ENCODE peak calls at places on chromosomes 5 and 9, in seven cellular contexts. One of them, this sample, is unnamed.

GRCh38 chr9:123695391-123695790 is 234.5 kb downstream of the DENND1A start:
- DNase-seq in tibial nerve: no peak
- DNase-seq in AG04450: no peak
- DNase-seq in Calu3: no peak
- DNase-seq in omental fat pad: no peak
- DNase-seq in fibroblast of the aortic adventitia: no peak
- DNase-seq in mesothelial cell of epicardium: no peak
- DNase-seq in this sample: no peak

GRCh38 chr5:67808340-67808739 is 407.2 kb upstream of the PIK3R1 start:
- DNase-seq in omental fat pad: no peak
- DNase-seq in tibial nerve: no peak
- DNase-seq in fibroblast of the aortic adventitia: peak
- DNase-seq in Calu3: no peak
- DNase-seq in mesothelial cell of epicardium: no peak
- DNase-seq in AG04450: no peak
- DNase-seq in this sample: no peak

GRCh38 chr9:126673689-126674364 is 60.1 kb downstream of the LMX1B start:
- DNase-seq in Calu3: no peak
- DNase-seq in AG04450: no peak
- DNase-seq in fibroblast of the aortic adventitia: no peak
- DNase-seq in mesothelial cell of epicardium: no peak
- DNase-seq in tibial nerve: no peak
- DNase-seq in omental fat pad: no peak
- DNase-seq in this sample: no peak

GRCh38 chr5:83360573-83360972 is 111.0 kb upstream of the VCAN start:
- DNase-seq in AG04450: no peak
- DNase-seq in tibial nerve: no peak
- DNase-seq in mesothelial cell of epicardium: no peak
- DNase-seq in Calu3: peak
- DNase-seq in omental fat pad: no peak
- DNase-seq in fibroblast of the aortic adventitia: no peak
- DNase-seq in this sample: no peak

GRCh38 chr5:118733394-118733793 is 255.0 kb downstream of the DTWD2 start:
- DNase-seq in omental fat pad: no peak
- DNase-seq in Calu3: no peak
- DNase-seq in tibial nerve: no peak
- DNase-seq in fibroblast of the aortic adventitia: no peak
- DNase-seq in AG04450: no peak
- DNase-seq in mesothelial cell of epicardium: no peak
- DNase-seq in this sample: no peak

GRCh38 chr5:145056805-145057204 is 778.3 kb downstream of the PRELID2 start:
- DNase-seq in fibroblast of the aortic adventitia: peak
- DNase-seq in Calu3: no peak
- DNase-seq in omental fat pad: no peak
- DNase-seq in mesothelial cell of epicardium: no peak
- DNase-seq in AG04450: no peak
- DNase-seq in tibial nerve: no peak
- DNase-seq in this sample: peak

GRCh38 chr5:38667499-38667776 is 111.0 kb upstream of the LIFR start:
- DNase-seq in Calu3: no peak
- DNase-seq in fibroblast of the aortic adventitia: no peak
- DNase-seq in tibial nerve: no peak
- DNase-seq in mesothelial cell of epicardium: no peak
- DNase-seq in AG04450: no peak
- DNase-seq in omental fat pad: no peak
- DNase-seq in this sample: no peak

GRCh38 chr9:1460143-1460769 is 410.1 kb downstream of the DMRT2 start:
- DNase-seq in AG04450: no peak
- DNase-seq in omental fat pad: no peak
- DNase-seq in fibroblast of the aortic adventitia: no peak
- DNase-seq in tibial nerve: no peak
- DNase-seq in Calu3: no peak
- DNase-seq in mesothelial cell of epicardium: no peak
- DNase-seq in this sample: no peak

GRCh38 chr5:26482817-26483375 is 555.5 kb downstream of the CDH9 start:
- DNase-seq in omental fat pad: no peak
- DNase-seq in tibial nerve: no peak
- DNase-seq in fibroblast of the aortic adventitia: no peak
- DNase-seq in Calu3: peak
- DNase-seq in mesothelial cell of epicardium: no peak
- DNase-seq in AG04450: no peak
- DNase-seq in this sample: no peak

GRCh38 chr5:61516946-61517345 is 184.9 kb downstream of the ZSWIM6 start:
- DNase-seq in mesothelial cell of epicardium: no peak
- DNase-seq in tibial nerve: no peak
- DNase-seq in fibroblast of the aortic adventitia: no peak
- DNase-seq in omental fat pad: no peak
- DNase-seq in Calu3: no peak
- DNase-seq in AG04450: no peak
- DNase-seq in this sample: no peak

GRCh38 chr9:134661791-134662142 is 20.2 kb downstream of the COL5A1 start:
- DNase-seq in Calu3: no peak
- DNase-seq in fibroblast of the aortic adventitia: no peak
- DNase-seq in tibial nerve: no peak
- DNase-seq in omental fat pad: no peak
- DNase-seq in AG04450: peak
- DNase-seq in mesothelial cell of epicardium: no peak
- DNase-seq in this sample: no peak

GRCh38 chr5:149203896-149204544 is 62.7 kb downstream of the ABLIM3 start:
- DNase-seq in mesothelial cell of epicardium: no peak
- DNase-seq in Calu3: no peak
- DNase-seq in AG04450: no peak
- DNase-seq in tibial nerve: no peak
- DNase-seq in omental fat pad: no peak
- DNase-seq in fibroblast of the aortic adventitia: peak
- DNase-seq in this sample: no peak

GRCh38 chr5:143499480-143500114 is 96.1 kb upstream of the NR3C1 start:
- DNase-seq in mesothelial cell of epicardium: no peak
- DNase-seq in tibial nerve: no peak
- DNase-seq in AG04450: no peak
- DNase-seq in fibroblast of the aortic adventitia: peak
- DNase-seq in Calu3: no peak
- DNase-seq in omental fat pad: no peak
- DNase-seq in this sample: no peak

GRCh38 chr5:153654444-153654843 is 164.0 kb downstream of the GRIA1 start:
- DNase-seq in tibial nerve: no peak
- DNase-seq in AG04450: no peak
- DNase-seq in fibroblast of the aortic adventitia: peak
- DNase-seq in Calu3: no peak
- DNase-seq in omental fat pad: no peak
- DNase-seq in mesothelial cell of epicardium: no peak
- DNase-seq in this sample: no peak

GRCh38 chr5:83473344-83474169 is 2.0 kb downstream of the VCAN start:
- DNase-seq in AG04450: peak
- DNase-seq in fibroblast of the aortic adventitia: peak
- DNase-seq in tibial nerve: peak
- DNase-seq in Calu3: peak
- DNase-seq in mesothelial cell of epicardium: peak
- DNase-seq in omental fat pad: peak
- DNase-seq in this sample: peak

GRCh38 chr9:134644715-134645606 is 3.4 kb downstream of the COL5A1 start:
- DNase-seq in omental fat pad: peak
- DNase-seq in mesothelial cell of epicardium: no peak
- DNase-seq in AG04450: peak
- DNase-seq in tibial nerve: peak
- DNase-seq in Calu3: no peak
- DNase-seq in fibroblast of the aortic adventitia: peak
- DNase-seq in this sample: no peak

GRCh38 chr5:136432705-136433104 is 67.4 kb upstream of the TRPC7 start:
- DNase-seq in fibroblast of the aortic adventitia: no peak
- DNase-seq in tibial nerve: no peak
- DNase-seq in mesothelial cell of epicardium: no peak
- DNase-seq in Calu3: no peak
- DNase-seq in omental fat pad: no peak
- DNase-seq in AG04450: no peak
- DNase-seq in this sample: no peak

GRCh38 chr9:32866292-32866691 is 83.0 kb downstream of the TMEM215 start:
- DNase-seq in mesothelial cell of epicardium: no peak
- DNase-seq in AG04450: no peak
- DNase-seq in omental fat pad: no peak
- DNase-seq in fibroblast of the aortic adventitia: no peak
- DNase-seq in tibial nerve: no peak
- DNase-seq in Calu3: no peak
- DNase-seq in this sample: no peak

GRCh38 chr5:132797651-132798050 is 15.5 kb upstream of the SOWAHA start:
- DNase-seq in tibial nerve: no peak
- DNase-seq in AG04450: no peak
- DNase-seq in omental fat pad: no peak
- DNase-seq in fibroblast of the aortic adventitia: no peak
- DNase-seq in mesothelial cell of epicardium: no peak
- DNase-seq in Calu3: no peak
- DNase-seq in this sample: no peak

GRCh38 chr9:17138503-17138902 is 3.7 kb downstream of the CNTLN start:
- DNase-seq in omental fat pad: no peak
- DNase-seq in Calu3: no peak
- DNase-seq in tibial nerve: no peak
- DNase-seq in AG04450: no peak
- DNase-seq in fibroblast of the aortic adventitia: no peak
- DNase-seq in mesothelial cell of epicardium: no peak
- DNase-seq in this sample: no peak

GRCh38 chr5:94690778-94691177 is 72.3 kb downstream of the SLF1 start:
- DNase-seq in mesothelial cell of epicardium: no peak
- DNase-seq in omental fat pad: no peak
- DNase-seq in fibroblast of the aortic adventitia: no peak
- DNase-seq in tibial nerve: no peak
- DNase-seq in Calu3: no peak
- DNase-seq in AG04450: no peak
- DNase-seq in this sample: no peak

GRCh38 chr5:40165789-40166728 is 513.7 kb upstream of the PTGER4 start:
- DNase-seq in AG04450: no peak
- DNase-seq in tibial nerve: no peak
- DNase-seq in mesothelial cell of epicardium: no peak
- DNase-seq in Calu3: no peak
- DNase-seq in omental fat pad: no peak
- DNase-seq in fibroblast of the aortic adventitia: peak
- DNase-seq in this sample: no peak
- TF ChIP-seq CTCF in AG04450: peak
- TF ChIP-seq CTCF in tibial nerve: no peak
- TF ChIP-seq CTCF in mesothelial cell of epicardium: no peak
- TF ChIP-seq CTCF in Calu3: no peak
- TF ChIP-seq CTCF in omental fat pad: no peak
- TF ChIP-seq CTCF in fibroblast of the aortic adventitia: peak
- TF ChIP-seq CTCF in this sample: no peak

DNA sequence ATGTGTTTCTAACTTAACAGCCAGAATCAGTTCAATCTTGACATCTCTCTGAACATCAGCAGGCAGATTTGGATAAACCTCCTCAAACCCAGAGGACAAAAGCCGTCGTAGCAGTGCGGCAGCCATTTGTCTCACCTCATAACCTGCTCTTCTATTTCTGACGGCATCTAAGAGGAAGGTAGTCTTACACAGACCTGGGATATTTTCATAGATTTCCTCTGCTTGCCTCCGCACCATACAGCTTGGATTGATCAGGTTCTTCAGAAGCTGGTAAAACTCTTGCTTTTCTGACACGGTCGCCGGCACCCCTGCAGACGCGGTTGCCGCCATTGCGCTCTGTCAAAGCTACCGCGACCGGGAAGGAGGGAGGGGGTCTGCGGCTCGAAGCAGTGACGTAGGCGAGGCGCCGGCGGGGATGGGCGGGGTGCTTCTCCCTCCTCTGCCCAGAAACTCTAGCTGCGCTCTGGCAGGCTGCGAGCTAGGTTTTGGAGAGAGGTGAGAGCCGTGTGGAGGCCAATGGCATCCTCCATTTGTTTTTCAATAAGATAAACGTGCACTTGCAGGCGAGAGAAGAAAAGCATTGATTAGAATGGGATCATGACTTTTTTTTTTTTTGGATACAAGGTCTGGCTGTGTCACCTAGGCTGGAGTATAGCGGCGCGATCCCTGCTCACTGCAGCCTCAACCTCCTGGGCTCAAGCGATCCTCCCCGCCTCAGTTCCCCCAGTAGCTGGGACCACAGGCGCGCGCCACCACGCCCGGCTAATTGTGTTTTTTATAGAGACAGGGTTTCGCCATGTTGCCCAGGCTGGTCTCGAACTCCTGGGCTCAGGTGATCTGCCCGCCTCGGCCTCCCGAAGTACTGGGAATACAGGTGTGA is at the start of gene RANBP6:
- DNase-seq in mesothelial cell of epicardium: peak
- DNase-seq in tibial nerve: peak
- DNase-seq in AG04450: peak
- DNase-seq in omental fat pad: peak
- DNase-seq in fibroblast of the aortic adventitia: peak
- DNase-seq in Calu3: peak
- DNase-seq in this sample: peak
- TF ChIP-seq CTCF in mesothelial cell of epicardium: no peak
- TF ChIP-seq CTCF in tibial nerve: no peak
- TF ChIP-seq CTCF in AG04450: no peak
- TF ChIP-seq CTCF in omental fat pad: no peak
- TF ChIP-seq CTCF in fibroblast of the aortic adventitia: no peak
- TF ChIP-seq CTCF in Calu3: no peak
- TF ChIP-seq CTCF in this sample: no peak

GRCh38 chr5:124735169-124735858 is 11.1 kb downstream of the ZNF608 start:
- DNase-seq in Calu3: no peak
- DNase-seq in fibroblast of the aortic adventitia: peak
- DNase-seq in AG04450: no peak
- DNase-seq in omental fat pad: no peak
- DNase-seq in mesothelial cell of epicardium: no peak
- DNase-seq in tibial nerve: no peak
- DNase-seq in this sample: no peak
- TF ChIP-seq CTCF in Calu3: no peak
- TF ChIP-seq CTCF in fibroblast of the aortic adventitia: no peak
- TF ChIP-seq CTCF in AG04450: no peak
- TF ChIP-seq CTCF in omental fat pad: no peak
- TF ChIP-seq CTCF in mesothelial cell of epicardium: no peak
- TF ChIP-seq CTCF in tibial nerve: no peak
- TF ChIP-seq CTCF in this sample: no peak

GRCh38 chr5:76602094-76602726 is 21.0 kb downstream of the F2RL2 start:
- DNase-seq in omental fat pad: no peak
- DNase-seq in mesothelial cell of epicardium: no peak
- DNase-seq in AG04450: no peak
- DNase-seq in fibroblast of the aortic adventitia: peak
- DNase-seq in Calu3: no peak
- DNase-seq in tibial nerve: no peak
- DNase-seq in this sample: no peak
- TF ChIP-seq CTCF in omental fat pad: no peak
- TF ChIP-seq CTCF in mesothelial cell of epicardium: no peak
- TF ChIP-seq CTCF in AG04450: peak
- TF ChIP-seq CTCF in fibroblast of the aortic adventitia: peak
- TF ChIP-seq CTCF in Calu3: peak
- TF ChIP-seq CTCF in tibial nerve: no peak
- TF ChIP-seq CTCF in this sample: peak

GRCh38 chr5:138032572-138033274 is at the start of gene FAM13B:
- DNase-seq in Calu3: peak
- DNase-seq in omental fat pad: peak
- DNase-seq in mesothelial cell of epicardium: peak
- DNase-seq in fibroblast of the aortic adventitia: peak
- DNase-seq in tibial nerve: peak
- DNase-seq in AG04450: no peak
- DNase-seq in this sample: no peak
- TF ChIP-seq CTCF in Calu3: no peak
- TF ChIP-seq CTCF in omental fat pad: no peak
- TF ChIP-seq CTCF in mesothelial cell of epicardium: no peak
- TF ChIP-seq CTCF in fibroblast of the aortic adventitia: no peak
- TF ChIP-seq CTCF in tibial nerve: peak
- TF ChIP-seq CTCF in AG04450: no peak
- TF ChIP-seq CTCF in this sample: no peak

GRCh38 chr9:130891699-130892502 is 4.7 kb downstream of the QRFP start:
- DNase-seq in tibial nerve: no peak
- DNase-seq in AG04450: no peak
- DNase-seq in mesothelial cell of epicardium: no peak
- DNase-seq in fibroblast of the aortic adventitia: no peak
- DNase-seq in Calu3: no peak
- DNase-seq in omental fat pad: no peak
- DNase-seq in this sample: no peak
- TF ChIP-seq CTCF in tibial nerve: no peak
- TF ChIP-seq CTCF in AG04450: no peak
- TF ChIP-seq CTCF in mesothelial cell of epicardium: no peak
- TF ChIP-seq CTCF in fibroblast of the aortic adventitia: no peak
- TF ChIP-seq CTCF in Calu3: no peak
- TF ChIP-seq CTCF in omental fat pad: no peak
- TF ChIP-seq CTCF in this sample: no peak

This sample was measured in GM12864.